ENCODE peak calls at places on chromosomes 12 and 14, in six cellular contexts. One of them, this sample, is unnamed.

GRCh38 chr14:99217556-99217955 is 54.4 kb downstream of the BCL11B start:
- DNase-seq in AG04449: no peak
- DNase-seq in HCT116: no peak
- DNase-seq in Panc1: no peak
- DNase-seq in A549: no peak
- DNase-seq in lower lobe of right lung: no peak
- DNase-seq in this sample: peak

GRCh38 chr12:19689801-19690472 is 250.6 kb downstream of the AEBP2 start:
- DNase-seq in Panc1: no peak
- DNase-seq in A549: no peak
- DNase-seq in lower lobe of right lung: no peak
- DNase-seq in AG04449: no peak
- DNase-seq in HCT116: peak
- DNase-seq in this sample: no peak

GRCh38 chr12:45343269-45344051 is 127.6 kb downstream of the ANO6 start:
- DNase-seq in lower lobe of right lung: no peak
- DNase-seq in A549: peak
- DNase-seq in HCT116: no peak
- DNase-seq in AG04449: no peak
- DNase-seq in Panc1: no peak
- DNase-seq in this sample: no peak

GRCh38 chr12:88658009-88658408 is 77.7 kb upstream of the KITLG start:
- DNase-seq in A549: no peak
- DNase-seq in AG04449: no peak
- DNase-seq in HCT116: peak
- DNase-seq in Panc1: no peak
- DNase-seq in lower lobe of right lung: no peak
- DNase-seq in this sample: no peak

GRCh38 chr12:122974892-122975789 is at the start of gene OGFOD2:
- DNase-seq in HCT116: peak
- DNase-seq in Panc1: no peak
- DNase-seq in A549: peak
- DNase-seq in AG04449: peak
- DNase-seq in lower lobe of right lung: peak
- DNase-seq in this sample: peak

GRCh38 chr12:94458882-94459772 is 540 bp downstream of the CEP83 start:
- DNase-seq in AG04449: no peak
- DNase-seq in A549: peak
- DNase-seq in lower lobe of right lung: no peak
- DNase-seq in Panc1: no peak
- DNase-seq in HCT116: peak
- DNase-seq in this sample: no peak

GRCh38 chr12:130714091-130714590 is 2.0 kb downstream of the RIMBP2 start:
- DNase-seq in HCT116: no peak
- DNase-seq in A549: no peak
- DNase-seq in lower lobe of right lung: no peak
- DNase-seq in AG04449: no peak
- DNase-seq in Panc1: no peak
- DNase-seq in this sample: no peak

GRCh38 chr12:10986812-10987211 is at the start of gene TAS2R50:
- DNase-seq in A549: no peak
- DNase-seq in AG04449: no peak
- DNase-seq in lower lobe of right lung: no peak
- DNase-seq in HCT116: no peak
- DNase-seq in Panc1: no peak
- DNase-seq in this sample: no peak

GRCh38 chr14:23695220-23695999 is 59.2 kb downstream of the DHRS2 start:
- DNase-seq in lower lobe of right lung: no peak
- DNase-seq in AG04449: no peak
- DNase-seq in A549: no peak
- DNase-seq in HCT116: no peak
- DNase-seq in Panc1: no peak
- DNase-seq in this sample: no peak

GRCh38 chr12:27179399-27180214 is 64.5 kb upstream of the STK38L start:
- DNase-seq in lower lobe of right lung: no peak
- DNase-seq in Panc1: peak
- DNase-seq in A549: peak
- DNase-seq in HCT116: peak
- DNase-seq in AG04449: peak
- DNase-seq in this sample: peak

GRCh38 chr14:104970231-104971068 is 7.7 kb downstream of the AHNAK2 start:
- DNase-seq in HCT116: peak
- DNase-seq in lower lobe of right lung: peak
- DNase-seq in A549: peak
- DNase-seq in Panc1: no peak
- DNase-seq in AG04449: no peak
- DNase-seq in this sample: peak

GRCh38 chr12:109770104-109770860 is 56.7 kb downstream of the FAM222A start:
- DNase-seq in lower lobe of right lung: peak
- DNase-seq in AG04449: no peak
- DNase-seq in Panc1: no peak
- DNase-seq in A549: no peak
- DNase-seq in HCT116: no peak
- DNase-seq in this sample: no peak

GRCh38 chr12:33429468-33429867 is 10.2 kb downstream of the SYT10 start:
- DNase-seq in AG04449: no peak
- DNase-seq in lower lobe of right lung: no peak
- DNase-seq in A549: no peak
- DNase-seq in HCT116: no peak
- DNase-seq in Panc1: no peak
- DNase-seq in this sample: no peak

GRCh38 chr12:33431648-33432047 is 8.0 kb downstream of the SYT10 start:
- DNase-seq in Panc1: no peak
- DNase-seq in HCT116: no peak
- DNase-seq in AG04449: no peak
- DNase-seq in lower lobe of right lung: no peak
- DNase-seq in A549: no peak
- DNase-seq in this sample: no peak

GRCh38 chr12:33423706-33424105 is 15.9 kb downstream of the SYT10 start:
- DNase-seq in HCT116: no peak
- DNase-seq in AG04449: no peak
- DNase-seq in A549: no peak
- DNase-seq in lower lobe of right lung: no peak
- DNase-seq in Panc1: no peak
- DNase-seq in this sample: no peak

GRCh38 chr12:33432992-33433391 is 6.6 kb downstream of the SYT10 start:
- DNase-seq in HCT116: no peak
- DNase-seq in Panc1: no peak
- DNase-seq in lower lobe of right lung: no peak
- DNase-seq in A549: no peak
- DNase-seq in AG04449: no peak
- DNase-seq in this sample: no peak

GRCh38 chr12:33427071-33427470 is 12.5 kb downstream of the SYT10 start:
- DNase-seq in A549: no peak
- DNase-seq in lower lobe of right lung: no peak
- DNase-seq in HCT116: no peak
- DNase-seq in Panc1: peak
- DNase-seq in AG04449: no peak
- DNase-seq in this sample: no peak
- TF ChIP-seq CTCF in A549: no peak
- TF ChIP-seq CTCF in lower lobe of right lung: no peak
- TF ChIP-seq CTCF in HCT116: no peak
- TF ChIP-seq CTCF in Panc1: no peak
- TF ChIP-seq CTCF in AG04449: no peak
- TF ChIP-seq CTCF in this sample: no peak

DNA sequence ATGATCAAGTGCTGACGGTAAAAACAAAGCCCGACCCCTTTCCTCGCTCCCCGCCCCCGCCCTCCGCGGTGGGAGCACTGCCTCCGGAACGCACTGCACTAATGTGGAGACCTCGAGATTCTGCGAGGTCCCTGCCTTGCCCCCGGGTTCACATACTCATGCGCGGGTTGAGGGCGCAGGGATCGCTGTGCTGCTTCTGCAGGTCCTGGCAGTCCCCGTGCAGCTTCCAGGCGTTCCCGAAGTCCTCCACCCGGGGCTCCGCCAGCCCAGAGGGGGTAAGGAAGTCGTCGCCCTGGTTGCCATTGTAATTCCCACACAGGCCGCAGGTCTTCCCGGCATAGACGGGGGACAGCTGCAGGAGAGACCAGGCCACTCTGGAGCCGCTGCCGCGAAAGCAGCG is 66.8 kb downstream of the VWF start:
- DNase-seq in A549: no peak
- DNase-seq in AG04449: no peak
- DNase-seq in HCT116: no peak
- DNase-seq in Panc1: no peak
- DNase-seq in lower lobe of right lung: no peak
- DNase-seq in this sample: no peak
- TF ChIP-seq CTCF in A549: no peak
- TF ChIP-seq CTCF in AG04449: no peak
- TF ChIP-seq CTCF in HCT116: no peak
- TF ChIP-seq CTCF in Panc1: no peak
- TF ChIP-seq CTCF in lower lobe of right lung: no peak
- TF ChIP-seq CTCF in this sample: no peak

GRCh38 chr12:56599041-56599440 is 31.1 kb downstream of the BAZ2A start:
- DNase-seq in AG04449: no peak
- DNase-seq in A549: no peak
- DNase-seq in HCT116: no peak
- DNase-seq in lower lobe of right lung: no peak
- DNase-seq in Panc1: no peak
- DNase-seq in this sample: no peak

GRCh38 chr12:56600753-56601152 is 29.4 kb downstream of the BAZ2A start:
- DNase-seq in lower lobe of right lung: peak
- DNase-seq in HCT116: no peak
- DNase-seq in A549: no peak
- DNase-seq in Panc1: no peak
- DNase-seq in AG04449: no peak
- DNase-seq in this sample: no peak

GRCh38 chr12:56599797-56600196 is 30.3 kb downstream of the BAZ2A start:
- DNase-seq in lower lobe of right lung: peak
- DNase-seq in AG04449: no peak
- DNase-seq in HCT116: no peak
- DNase-seq in Panc1: no peak
- DNase-seq in A549: no peak
- DNase-seq in this sample: no peak

GRCh38 chr12:56602239-56602638 is 27.9 kb downstream of the BAZ2A start:
- DNase-seq in AG04449: no peak
- DNase-seq in A549: no peak
- DNase-seq in Panc1: no peak
- DNase-seq in lower lobe of right lung: no peak
- DNase-seq in HCT116: no peak
- DNase-seq in this sample: no peak

GRCh38 chr12:56601503-56601902 is 28.6 kb downstream of the BAZ2A start:
- DNase-seq in HCT116: no peak
- DNase-seq in A549: peak
- DNase-seq in lower lobe of right lung: no peak
- DNase-seq in AG04449: no peak
- DNase-seq in Panc1: no peak
- DNase-seq in this sample: no peak
- TF ChIP-seq CTCF in HCT116: peak
- TF ChIP-seq CTCF in A549: peak
- TF ChIP-seq CTCF in lower lobe of right lung: no peak
- TF ChIP-seq CTCF in AG04449: peak
- TF ChIP-seq CTCF in Panc1: no peak
- TF ChIP-seq CTCF in this sample: no peak

GRCh38 chr12:15151141-15152091 is 69.8 kb downstream of the RERG start:
- DNase-seq in Panc1: no peak
- DNase-seq in A549: no peak
- DNase-seq in HCT116: peak
- DNase-seq in lower lobe of right lung: no peak
- DNase-seq in AG04449: no peak
- DNase-seq in this sample: no peak
- TF ChIP-seq CTCF in Panc1: peak
- TF ChIP-seq CTCF in A549: peak
- TF ChIP-seq CTCF in HCT116: peak
- TF ChIP-seq CTCF in lower lobe of right lung: peak
- TF ChIP-seq CTCF in AG04449: peak
- TF ChIP-seq CTCF in this sample: peak

GRCh38 chr12:72141381-72141780 is 130.8 kb upstream of the TRHDE start:
- DNase-seq in Panc1: no peak
- DNase-seq in HCT116: peak
- DNase-seq in lower lobe of right lung: no peak
- DNase-seq in A549: no peak
- DNase-seq in AG04449: no peak
- DNase-seq in this sample: no peak
- TF ChIP-seq CTCF in Panc1: peak
- TF ChIP-seq CTCF in HCT116: peak
- TF ChIP-seq CTCF in lower lobe of right lung: no peak
- TF ChIP-seq CTCF in A549: no peak
- TF ChIP-seq CTCF in AG04449: peak
- TF ChIP-seq CTCF in this sample: no peak

DNA sequence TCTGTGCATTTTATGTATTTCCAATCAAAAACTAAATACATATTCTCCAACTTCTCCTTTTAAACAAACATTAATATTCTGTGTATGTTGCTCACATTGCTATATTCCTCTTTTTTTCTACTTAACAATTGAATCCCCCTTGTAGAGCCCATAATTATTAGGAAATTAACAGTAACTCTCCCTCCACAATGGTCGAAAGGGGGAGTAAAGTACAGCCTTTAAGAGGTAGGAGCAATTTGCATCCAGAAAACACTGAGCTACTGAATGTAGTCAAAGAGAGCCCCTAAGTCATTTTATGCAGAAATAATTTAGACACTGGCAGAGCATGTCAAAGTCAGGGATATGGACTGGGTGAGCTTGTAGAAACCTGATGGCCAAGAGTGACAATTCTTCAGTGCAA is 57.2 kb upstream of the SCN8A start:
- DNase-seq in A549: no peak
- DNase-seq in Panc1: no peak
- DNase-seq in HCT116: no peak
- DNase-seq in AG04449: no peak
- DNase-seq in lower lobe of right lung: no peak
- DNase-seq in this sample: no peak
- TF ChIP-seq CTCF in A549: peak
- TF ChIP-seq CTCF in Panc1: no peak
- TF ChIP-seq CTCF in HCT116: no peak
- TF ChIP-seq CTCF in AG04449: no peak
- TF ChIP-seq CTCF in lower lobe of right lung: no peak
- TF ChIP-seq CTCF in this sample: no peak

GRCh38 chr12:8950702-8951478 is 1.4 kb upstream of the M6PR start:
- DNase-seq in A549: no peak
- DNase-seq in lower lobe of right lung: no peak
- DNase-seq in HCT116: no peak
- DNase-seq in Panc1: no peak
- DNase-seq in AG04449: no peak
- DNase-seq in this sample: no peak
- TF ChIP-seq CTCF in A549: no peak
- TF ChIP-seq CTCF in lower lobe of right lung: no peak
- TF ChIP-seq CTCF in HCT116: no peak
- TF ChIP-seq CTCF in Panc1: no peak
- TF ChIP-seq CTCF in AG04449: no peak
- TF ChIP-seq CTCF in this sample: no peak

This sample was measured in CD14-positive monocyte.